ENCODE peak calls at places on chromosome 22, in seven cellular contexts. One of them, this sample, is unnamed.

GRCh38 chr22:30675436-30675835 is 7.8 kb upstream of the DUSP18 start:
- DNase-seq in H1: no peak
- DNase-seq in HepG2: no peak
- DNase-seq in tibial nerve: no peak
- DNase-seq in spleen: no peak
- DNase-seq in IMR-90: no peak
- DNase-seq in uterus: no peak
- DNase-seq in this sample: no peak

GRCh38 chr22:50641696-50642607 is 14.0 kb upstream of the ARSA start:
- DNase-seq in HepG2: peak; percentile 95
- DNase-seq in spleen: no peak
- DNase-seq in H1: peak; percentile 75
- DNase-seq in IMR-90: peak; percentile 32
- DNase-seq in uterus: peak; percentile 32
- DNase-seq in tibial nerve: no peak
- DNase-seq in this sample: no peak

GRCh38 chr22:31728857-31729256 is 21.1 kb downstream of the PRR14L start:
- DNase-seq in H1: no peak
- DNase-seq in uterus: no peak
- DNase-seq in tibial nerve: no peak
- DNase-seq in IMR-90: no peak
- DNase-seq in HepG2: no peak
- DNase-seq in spleen: no peak
- DNase-seq in this sample: no peak

GRCh38 chr22:47091241-47091691 is 328.8 kb downstream of the TBC1D22A start:
- DNase-seq in spleen: no peak
- DNase-seq in HepG2: no peak
- DNase-seq in tibial nerve: no peak
- DNase-seq in uterus: no peak
- DNase-seq in IMR-90: no peak
- DNase-seq in H1: no peak
- DNase-seq in this sample: no peak

GRCh38 chr22:28373841-28374240 is 305.8 kb downstream of the TTC28 start:
- DNase-seq in HepG2: no peak
- DNase-seq in uterus: no peak
- DNase-seq in tibial nerve: no peak
- DNase-seq in spleen: no peak
- DNase-seq in IMR-90: peak; percentile 66
- DNase-seq in H1: no peak
- DNase-seq in this sample: no peak

GRCh38 chr22:47050601-47051051 is 288.2 kb downstream of the TBC1D22A start:
- DNase-seq in spleen: peak; percentile 68
- DNase-seq in HepG2: no peak
- DNase-seq in H1: no peak
- DNase-seq in IMR-90: no peak
- DNase-seq in uterus: no peak
- DNase-seq in tibial nerve: no peak
- DNase-seq in this sample: no peak

GRCh38 chr22:22207845-22208564 is 36.6 kb upstream of the VPREB1 start:
- DNase-seq in HepG2: peak; percentile 53
- DNase-seq in spleen: peak; percentile 93
- DNase-seq in IMR-90: peak; percentile 70
- DNase-seq in tibial nerve: peak; percentile 60
- DNase-seq in H1: peak; percentile 36
- DNase-seq in uterus: no peak
- DNase-seq in this sample: peak; percentile 26

GRCh38 chr22:46830841-46831240 is 68.4 kb downstream of the TBC1D22A start:
- DNase-seq in tibial nerve: no peak
- DNase-seq in HepG2: no peak
- DNase-seq in spleen: no peak
- DNase-seq in uterus: no peak
- DNase-seq in H1: no peak
- DNase-seq in IMR-90: peak; percentile 29
- DNase-seq in this sample: no peak

GRCh38 chr22:19122752-19123492 is 710 bp upstream of the DGCR2 start:
- DNase-seq in IMR-90: peak; percentile 5
- DNase-seq in tibial nerve: peak; percentile 15
- DNase-seq in HepG2: no peak
- DNase-seq in uterus: no peak
- DNase-seq in spleen: no peak
- DNase-seq in H1: no peak
- DNase-seq in this sample: no peak

GRCh38 chr22:20021196-20022181 is 579 bp downstream of the TANGO2 start:
- DNase-seq in IMR-90: peak; percentile 54
- DNase-seq in uterus: no peak
- DNase-seq in spleen: no peak
- DNase-seq in tibial nerve: peak; percentile 50
- DNase-seq in HepG2: peak; percentile 49
- DNase-seq in H1: no peak
- DNase-seq in this sample: peak; percentile 57

GRCh38 chr22:37655252-37655563 is 3.3 kb upstream of the PDXP start:
- DNase-seq in spleen: no peak
- DNase-seq in tibial nerve: no peak
- DNase-seq in IMR-90: no peak
- DNase-seq in H1: no peak
- DNase-seq in uterus: no peak
- DNase-seq in HepG2: no peak
- DNase-seq in this sample: no peak

GRCh38 chr22:37329239-37330140 is 47.2 kb downstream of the CYTH4 start:
- DNase-seq in HepG2: no peak
- DNase-seq in uterus: no peak
- DNase-seq in spleen: no peak
- DNase-seq in H1: no peak
- DNase-seq in tibial nerve: no peak
- DNase-seq in IMR-90: peak; percentile 31
- DNase-seq in this sample: no peak

GRCh38 chr22:31933816-31934482 is 10.4 kb upstream of the YWHAH start:
- DNase-seq in IMR-90: no peak
- DNase-seq in H1: no peak
- DNase-seq in tibial nerve: no peak
- DNase-seq in HepG2: no peak
- DNase-seq in spleen: peak; percentile 33
- DNase-seq in uterus: no peak
- DNase-seq in this sample: no peak

GRCh38 chr22:29166180-29166579 is 39.5 kb upstream of the EMID1 start:
- DNase-seq in IMR-90: no peak
- DNase-seq in HepG2: no peak
- DNase-seq in uterus: no peak
- DNase-seq in H1: no peak
- DNase-seq in spleen: peak; percentile 33
- DNase-seq in tibial nerve: no peak
- DNase-seq in this sample: no peak

GRCh38 chr22:30424471-30425326 is 869 bp upstream of the MTFP1 start:
- DNase-seq in spleen: no peak
- DNase-seq in uterus: no peak
- DNase-seq in HepG2: no peak
- DNase-seq in IMR-90: peak; percentile 28
- DNase-seq in tibial nerve: peak; percentile 15
- DNase-seq in H1: no peak
- DNase-seq in this sample: no peak

GRCh38 chr22:45775569-45776312 is 104.1 kb downstream of the ATXN10 start:
- DNase-seq in HepG2: no peak
- DNase-seq in IMR-90: no peak
- DNase-seq in H1: no peak
- DNase-seq in tibial nerve: no peak
- DNase-seq in uterus: no peak
- DNase-seq in spleen: no peak
- DNase-seq in this sample: no peak

GRCh38 chr22:36236338-36237319 is 2.7 kb downstream of the APOL2 start:
- DNase-seq in IMR-90: no peak
- DNase-seq in HepG2: no peak
- DNase-seq in spleen: no peak
- DNase-seq in H1: no peak
- DNase-seq in tibial nerve: no peak
- DNase-seq in uterus: no peak
- DNase-seq in this sample: peak; percentile 80

GRCh38 chr22:33922268-33922667 is 2.0 kb upstream of the LARGE1 start:
- DNase-seq in HepG2: peak; percentile 9
- DNase-seq in IMR-90: peak; percentile 34
- DNase-seq in spleen: peak; percentile 78
- DNase-seq in H1: no peak
- DNase-seq in tibial nerve: peak; percentile 36
- DNase-seq in uterus: peak; percentile 51
- DNase-seq in this sample: peak; percentile 87

GRCh38 chr22:36507518-36508010 is 724 bp upstream of the FOXRED2 start:
- DNase-seq in HepG2: no peak
- DNase-seq in spleen: no peak
- DNase-seq in H1: no peak
- DNase-seq in tibial nerve: no peak
- DNase-seq in uterus: no peak
- DNase-seq in IMR-90: no peak
- DNase-seq in this sample: no peak

DNA sequence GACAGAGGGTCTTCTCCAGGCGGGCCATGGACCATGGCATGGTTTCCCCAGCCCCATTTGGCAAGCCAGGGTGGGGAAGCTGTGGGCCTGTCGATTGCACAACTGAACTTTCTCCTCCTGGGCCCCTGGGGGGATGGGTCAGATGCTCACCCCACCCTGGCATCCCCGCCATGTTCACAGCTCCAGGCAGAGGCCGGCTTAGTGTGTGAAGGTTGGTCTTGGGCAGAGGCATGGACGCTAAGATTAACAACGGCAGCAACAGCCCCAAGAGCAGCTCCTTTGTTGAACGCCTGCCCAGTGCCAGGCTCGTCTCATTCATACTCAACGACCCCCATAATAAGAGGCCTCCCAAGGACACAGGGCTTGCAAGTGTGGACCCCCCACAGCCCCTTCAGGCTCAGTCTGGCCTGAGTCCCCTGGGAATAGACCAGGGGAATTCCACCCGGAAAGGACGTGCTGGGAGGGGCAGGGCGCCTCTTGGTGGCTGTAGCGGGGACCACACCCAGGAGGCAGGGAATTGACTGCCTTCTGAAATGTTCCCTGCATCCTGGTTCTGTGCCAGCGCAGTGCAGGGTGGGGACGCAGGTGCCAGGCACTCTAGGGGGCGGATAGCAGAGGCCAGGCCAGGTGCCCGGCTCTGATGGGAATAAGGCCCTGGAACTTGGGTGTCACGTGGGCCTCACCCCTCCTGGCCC is 8.3 kb downstream of the TSPO start:
- DNase-seq in uterus: no peak
- DNase-seq in HepG2: no peak
- DNase-seq in H1: no peak
- DNase-seq in IMR-90: no peak
- DNase-seq in tibial nerve: no peak
- DNase-seq in spleen: peak; percentile 59
- DNase-seq in this sample: no peak
- TF ChIP-seq CTCF in uterus: no peak
- TF ChIP-seq CTCF in HepG2: peak; percentile 59
- TF ChIP-seq CTCF in H1: peak; percentile 84
- TF ChIP-seq CTCF in IMR-90: peak; percentile 25
- TF ChIP-seq CTCF in tibial nerve: no peak
- TF ChIP-seq CTCF in spleen: peak; percentile 26
- TF ChIP-seq CTCF in this sample: no peak

DNA sequence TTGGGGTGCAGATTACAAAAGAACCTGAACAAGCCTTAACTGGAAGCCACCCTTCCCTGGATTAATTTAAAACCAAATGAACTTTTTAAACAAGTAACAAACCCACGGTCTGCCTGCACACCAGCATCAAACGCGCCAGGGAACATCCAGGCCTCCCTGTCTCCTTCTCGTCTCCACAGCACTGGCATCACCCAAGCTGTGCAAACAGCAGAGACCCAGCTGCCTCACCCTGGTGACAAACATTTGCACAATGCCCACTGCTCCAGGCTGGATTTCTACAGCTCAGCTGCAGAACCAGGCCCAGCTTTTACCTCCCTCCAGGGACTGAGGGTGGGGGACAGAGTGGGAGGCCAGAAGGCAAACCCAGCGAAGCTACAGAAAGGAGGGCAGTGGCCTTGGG is 7.0 kb downstream of the RPL3 start:
- DNase-seq in uterus: no peak
- DNase-seq in IMR-90: no peak
- DNase-seq in HepG2: no peak
- DNase-seq in spleen: no peak
- DNase-seq in H1: no peak
- DNase-seq in tibial nerve: no peak
- DNase-seq in this sample: no peak
- TF ChIP-seq POLR2A in uterus: no peak
- TF ChIP-seq POLR2A in IMR-90: no peak
- TF ChIP-seq POLR2A in HepG2: no peak
- TF ChIP-seq POLR2A in spleen: no peak
- TF ChIP-seq POLR2A in H1: no peak
- TF ChIP-seq POLR2A in tibial nerve: no peak
- TF ChIP-seq POLR2A in this sample: no peak

DNA sequence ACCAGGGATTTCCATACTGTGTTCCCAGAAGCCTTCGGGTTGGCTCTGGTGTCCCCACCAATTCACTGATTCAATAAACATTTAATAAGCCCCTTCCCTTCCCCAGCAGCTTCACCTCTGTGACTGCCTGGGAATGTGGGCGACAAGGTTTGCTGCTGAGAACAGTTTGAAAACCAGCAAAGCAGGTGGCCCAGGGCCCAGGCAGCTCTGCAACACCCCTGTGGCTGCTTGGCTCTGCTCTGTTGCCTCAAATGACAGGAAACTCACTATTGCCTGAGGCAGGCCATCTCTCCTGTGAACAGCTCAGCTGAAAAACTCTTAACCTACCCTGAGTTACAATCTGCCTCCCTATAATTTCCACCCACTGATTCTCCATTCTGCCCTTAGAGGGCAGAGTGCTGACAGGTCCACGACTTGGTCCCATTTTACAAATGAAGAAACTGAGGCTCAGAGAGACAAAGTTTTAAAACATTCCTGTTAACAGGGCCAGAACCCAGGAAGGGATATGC is 10.5 kb downstream of the ADORA2A start:
- DNase-seq in tibial nerve: no peak
- DNase-seq in IMR-90: no peak
- DNase-seq in uterus: no peak
- DNase-seq in spleen: peak; percentile 87
- DNase-seq in H1: no peak
- DNase-seq in HepG2: no peak
- DNase-seq in this sample: no peak
- TF ChIP-seq CTCF in tibial nerve: no peak
- TF ChIP-seq CTCF in IMR-90: peak; percentile 20
- TF ChIP-seq CTCF in uterus: no peak
- TF ChIP-seq CTCF in spleen: no peak
- TF ChIP-seq CTCF in H1: peak; percentile 32
- TF ChIP-seq CTCF in HepG2: peak; percentile 25
- TF ChIP-seq CTCF in this sample: no peak

GRCh38 chr22:40043793-40044101 is 49.0 kb downstream of the FAM83F start:
- DNase-seq in uterus: no peak
- DNase-seq in IMR-90: no peak
- DNase-seq in H1: no peak
- DNase-seq in HepG2: no peak
- DNase-seq in spleen: no peak
- DNase-seq in tibial nerve: no peak
- DNase-seq in this sample: no peak

GRCh38 chr22:40046126-40046525 is 51.4 kb downstream of the FAM83F start:
- DNase-seq in HepG2: no peak
- DNase-seq in spleen: no peak
- DNase-seq in H1: no peak
- DNase-seq in tibial nerve: no peak
- DNase-seq in uterus: no peak
- DNase-seq in IMR-90: no peak
- DNase-seq in this sample: no peak

GRCh38 chr22:40044870-40045834 is 50.4 kb downstream of the FAM83F start:
- DNase-seq in IMR-90: peak; percentile 15
- DNase-seq in uterus: peak; percentile 30
- DNase-seq in HepG2: peak; percentile 20
- DNase-seq in spleen: peak; percentile 97
- DNase-seq in H1: no peak
- DNase-seq in tibial nerve: no peak
- DNase-seq in this sample: no peak

GRCh38 chr22:40043086-40043485 is 48.3 kb downstream of the FAM83F start:
- DNase-seq in H1: no peak
- DNase-seq in uterus: peak; percentile 67
- DNase-seq in spleen: no peak
- DNase-seq in HepG2: no peak
- DNase-seq in tibial nerve: peak; percentile 82
- DNase-seq in IMR-90: no peak
- DNase-seq in this sample: peak; percentile 85

GRCh38 chr22:40044102-40044869 is 49.5 kb downstream of the FAM83F start:
- DNase-seq in uterus: peak; percentile 98
- DNase-seq in tibial nerve: peak; percentile 99
- DNase-seq in IMR-90: peak; percentile 99
- DNase-seq in H1: peak; percentile 97
- DNase-seq in spleen: peak; percentile 96
- DNase-seq in HepG2: peak; percentile 98
- DNase-seq in this sample: peak; percentile 99
- TF ChIP-seq POLR2A in uterus: peak; percentile 66
- TF ChIP-seq POLR2A in tibial nerve: peak; percentile 47
- TF ChIP-seq POLR2A in IMR-90: peak; percentile 90
- TF ChIP-seq POLR2A in H1: peak; percentile 95
- TF ChIP-seq POLR2A in spleen: no peak
- TF ChIP-seq POLR2A in HepG2: peak; percentile 86
- TF ChIP-seq POLR2A in this sample: no peak

This sample was measured in lower leg skin.